ENCODE peak calls at places on chromosomes 6 and 20, in six cellular contexts. K is cardiac fibroblast, A is NCI-H1092, S is mesothelial cell of epicardium, B is amygdala, L is cardiac muscle cell. Z is an unnamed sample.

GRCh38 chr6:25962368-25963127 is at the start of gene TRIM38:
- DNase-seq in K (peak; percentile 94), A (no peak), S (peak; percentile 41), B (peak; percentile 49), L (peak; percentile 95), Z (peak; percentile 11)

GRCh38 chr20:10239954-10240353 is 21.3 kb downstream of the SNAP25 start:
- DNase-seq in K (peak; percentile 54), A (no peak), S (no peak), B (no peak), L (peak; percentile 72), Z (no peak)

GRCh38 chr20:38170914-38171300 is 5.8 kb upstream of the TGM2 start:
- DNase-seq in K (no peak), A (no peak), S (no peak), B (no peak), L (no peak), Z (no peak)

GRCh38 chr20:6866741-6867140 is 99.3 kb downstream of the BMP2 start:
- DNase-seq in K (no peak), A (no peak), S (no peak), B (no peak), L (peak; percentile 23), Z (no peak)

GRCh38 chr20:50399917-50400704 is 110.1 kb upstream of the PTPN1 start:
- DNase-seq in K (no peak), A (no peak), S (no peak), B (no peak), L (peak; percentile 41), Z (no peak)

GRCh38 chr6:815348-815738 is 122.4 kb upstream of the EXOC2 start:
- DNase-seq in K (no peak), A (no peak), S (no peak), B (no peak), L (no peak), Z (no peak)

GRCh38 chr20:2178328-2179232 is 77.0 kb downstream of the STK35 start:
- DNase-seq in K (peak; percentile 45), A (no peak), S (peak; percentile 38), B (peak; percentile 11), L (peak; percentile 67), Z (no peak)

GRCh38 chr20:44901972-44902371 is 7.9 kb upstream of the PABPC1L start:
- DNase-seq in K (no peak), A (no peak), S (no peak), B (no peak), L (no peak), Z (no peak)

GRCh38 chr6:291148-291696 is 1.1 kb upstream of the DUSP22 start:
- DNase-seq in K (peak; percentile 34), A (no peak), S (no peak), B (no peak), L (peak; percentile 30), Z (no peak)

GRCh38 chr6:105112577-105112976 is 67.2 kb downstream of the POPDC3 start:
- DNase-seq in K (peak; percentile 5), A (no peak), S (no peak), B (no peak), L (peak; percentile 6), Z (no peak)

GRCh38 chr20:44449864-44450263 is 25.8 kb upstream of the TTPAL start:
- DNase-seq in K (no peak), A (no peak), S (no peak), B (no peak), L (no peak), Z (no peak)

GRCh38 chr6:159679091-159680077 is 13.7 kb downstream of the SOD2 start:
- DNase-seq in K (no peak), A (no peak), S (no peak), B (no peak), L (no peak), Z (no peak)

GRCh38 chr20:19673575-19673974 is 84.5 kb upstream of the RIN2 start:
- DNase-seq in K (no peak), A (no peak), S (no peak), B (no peak), L (peak; percentile 2), Z (no peak)

GRCh38 chr6:87487555-87487954 is 14.8 kb downstream of the SLC35A1 start:
- DNase-seq in K (peak; percentile 27), A (no peak), S (no peak), B (no peak), L (peak; percentile 8), Z (no peak)

GRCh38 chr6:44956426-44956825 is 371.7 kb upstream of the RUNX2 start:
- DNase-seq in K (peak; percentile 18), A (no peak), S (no peak), B (no peak), L (peak; percentile 62), Z (no peak)

GRCh38 chr6:29696147-29697129 is 15.5 kb upstream of the ZFP57 start:
- DNase-seq in K (peak; percentile 16), A (no peak), S (no peak), B (no peak), L (peak; percentile 45), Z (no peak)

GRCh38 chr6:139161817-139162284 is 27.0 kb downstream of the HECA start:
- DNase-seq in K (no peak), A (no peak), S (no peak), B (no peak), L (no peak), Z (no peak)

GRCh38 chr6:32539839-32540238 is 9.8 kb upstream of the HLA-DRB5 start:
- DNase-seq in K (no peak), A (no peak), S (no peak), B (no peak), L (no peak), Z (no peak)